ENCODE peak calls at places on chromosome 1, in ten cellular contexts. J, S, L, Y, U, I, B, H, V and O are unnamed samples. For H3K9me3, the result is how much of the 10 kb centered on the place peaks cover.

GRCh38 chr1:241825581-241825980 is 22.4 kb upstream of the EXO1 start:
- DNase-seq in U (no peak), I (no peak), L (no peak), Y (no peak), V (no peak), B (no peak), S (no peak), H (no peak), J (no peak), O (no peak)

GRCh38 chr1:218390625-218391024 is 45.5 kb downstream of the TGFB2 start:
- DNase-seq in V (peak), U (peak), B (no peak), I (no peak), H (no peak), Y (no peak), J (no peak), L (no peak), S (no peak), O (no peak)

GRCh38 chr1:44646711-44647110 is 27.6 kb downstream of the TMEM53 start:
- DNase-seq in S (no peak), Y (no peak), U (no peak), L (no peak), J (no peak), V (no peak), B (no peak), I (no peak), H (no peak), O (no peak)

GRCh38 chr1:165381745-165382530 is 25.4 kb upstream of the LMX1A start:
- DNase-seq in S (no peak), I (no peak), Y (no peak), L (no peak), H (no peak), U (no peak), V (no peak), B (no peak), J (no peak), O (no peak)

GRCh38 chr1:211708006-211708405 is 32.6 kb upstream of the NEK2 start:
- DNase-seq in L (no peak), H (no peak), S (no peak), U (no peak), V (no peak), J (no peak), B (no peak), Y (no peak), I (no peak), O (no peak)

GRCh38 chr1:237133921-237134320 is 91.9 kb downstream of the RYR2 start:
- DNase-seq in S (no peak), Y (no peak), I (no peak), B (no peak), J (no peak), U (no peak), L (no peak), V (no peak), H (no peak), O (no peak)

GRCh38 chr1:88661951-88662664 is 22.0 kb upstream of the PKN2 start:
- DNase-seq in S (no peak), H (no peak), V (no peak), L (no peak), U (no peak), B (no peak), I (no peak), J (no peak), Y (no peak), O (no peak)

GRCh38 chr1:246765521-246765920 is 41.3 kb downstream of the SCCPDH start:
- DNase-seq in J (no peak), L (no peak), S (no peak), U (no peak), H (no peak), B (peak), I (no peak), Y (no peak), V (no peak), O (no peak)

GRCh38 chr1:243420968-243421675 is 165.3 kb downstream of the SDCCAG8 start:
- DNase-seq in Y (no peak), U (no peak), H (no peak), S (no peak), V (no peak), L (no peak), B (no peak), J (no peak), I (no peak), O (peak)

GRCh38 chr1:12056331-12056841 is 6.7 kb upstream of the TNFRSF8 start:
- DNase-seq in U (peak), S (no peak), Y (no peak), L (no peak), V (no peak), I (no peak), H (no peak), J (no peak), B (no peak), O (no peak)

GRCh38 chr1:22709891-22710687 is 550 bp upstream of the EPHB2 start:
- DNase-seq in Y (no peak), I (peak), J (no peak), S (peak), B (peak), H (peak), L (no peak), V (peak), U (peak), O (peak)

GRCh38 chr1:178784131-178784536 is 59.1 kb downstream of the RALGPS2 start:
- DNase-seq in I (no peak), S (no peak), U (no peak), J (no peak), B (no peak), L (no peak), H (no peak), Y (no peak), V (no peak), O (no peak)

GRCh38 chr1:158019177-158019868 is 25.9 kb downstream of the KIRREL1 start:
- DNase-seq in Y (peak), S (peak), B (no peak), I (no peak), H (peak), J (no peak), V (no peak), L (no peak), U (peak), O (no peak)

GRCh38 chr1:31959941-31960340 is 21.8 kb upstream of the PTP4A2 start:
- DNase-seq in U (no peak), S (no peak), V (no peak), B (peak), I (no peak), H (no peak), Y (no peak), J (no peak), L (no peak), O (no peak)

GRCh38 chr1:21507511-21508270 is 1.5 kb upstream of the ALPL start:
- DNase-seq in V (no peak), U (no peak), B (no peak), I (no peak), S (no peak), H (no peak), J (no peak), L (no peak), Y (no peak), O (no peak)

GRCh38 chr1:21510113-21510493 is 880 bp downstream of the ALPL start:
- DNase-seq in L (no peak), J (no peak), H (no peak), B (no peak), I (no peak), Y (no peak), U (no peak), V (no peak), S (no peak), O (no peak)

GRCh38 chr1:21510885-21511578 is 1.8 kb downstream of the ALPL start:
- DNase-seq in L (no peak), I (no peak), V (no peak), H (no peak), Y (no peak), U (no peak), J (no peak), S (no peak), B (no peak), O (no peak)

GRCh38 chr1:21508580-21509350 is 458 bp upstream of the ALPL start:
- DNase-seq in S (peak), U (peak), B (peak), I (no peak), H (peak), V (peak), J (peak), Y (no peak), L (no peak), O (peak)

DNA sequence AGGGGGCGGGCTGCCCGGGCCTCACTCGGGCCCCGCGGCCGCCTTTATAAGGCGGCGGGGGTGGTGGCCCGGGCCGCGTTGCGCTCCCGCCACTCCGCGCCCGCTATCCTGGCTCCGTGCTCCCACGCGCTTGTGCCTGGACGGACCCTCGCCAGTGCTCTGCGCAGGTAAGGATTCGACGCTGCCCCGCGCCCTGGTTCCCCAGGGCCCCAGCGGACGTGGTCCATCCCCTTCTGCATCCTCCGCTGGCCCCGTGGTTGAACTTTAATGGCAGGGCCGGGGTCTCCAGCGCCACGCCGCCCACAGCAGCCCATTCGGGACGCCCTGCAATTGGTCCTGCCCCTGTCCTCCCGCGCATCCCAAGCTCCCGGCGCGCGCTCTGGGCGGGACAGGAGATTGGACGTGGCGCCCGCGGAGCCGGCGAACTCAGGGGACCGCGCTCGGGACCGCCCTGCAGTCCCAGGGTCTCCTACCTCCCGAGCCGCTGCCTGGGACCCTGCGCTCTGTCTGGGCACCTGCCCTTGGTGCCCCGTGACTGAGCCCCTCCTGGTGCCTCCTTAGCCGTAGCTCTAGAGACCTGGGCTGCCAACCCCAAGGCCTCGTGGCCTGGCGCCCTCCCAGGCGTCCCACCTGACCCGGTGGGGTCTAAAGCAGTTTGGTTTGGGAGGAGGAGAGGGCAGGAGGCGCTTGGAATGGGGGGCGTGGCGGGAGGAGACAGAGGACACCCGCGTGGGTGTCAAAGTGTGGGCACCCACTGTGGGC is at the start of gene ALPL:
- DNase-seq in Y (no peak), J (no peak), U (no peak), I (no peak), S (no peak), L (no peak), B (no peak), H (no peak), V (no peak), O (no peak)
- H3K4me3 ChIP-seq in Y (peak), J (peak), U (no peak), I (peak), S (peak), L (peak), B (peak), H (no peak), V (no peak), O (peak)

DNA sequence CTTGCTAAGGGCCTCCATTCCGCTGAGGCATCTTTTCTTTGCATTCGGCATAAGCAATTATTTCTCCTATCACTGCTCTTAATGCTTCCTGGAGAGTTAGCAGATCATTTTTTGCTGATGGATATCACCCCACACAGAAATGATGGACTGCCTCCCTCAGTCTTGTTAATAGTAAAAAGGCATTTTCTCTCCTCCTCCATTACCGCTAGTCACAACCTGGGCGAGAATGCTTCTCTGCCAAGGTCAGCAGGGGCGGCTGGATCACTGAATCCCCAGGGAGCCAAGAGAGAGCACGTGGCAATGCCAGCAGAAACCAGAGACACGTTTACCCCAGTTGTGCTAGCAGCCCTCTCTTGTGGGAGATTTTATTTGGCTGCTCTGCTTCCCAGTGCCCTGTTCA is 75.0 kb downstream of the ELAVL4 start:
- DNase-seq in I (no peak), J (no peak), Y (no peak), V (peak), U (no peak), L (no peak), H (no peak), B (peak), S (no peak), O (peak)
- TF ChIP-seq CTCF in I (no peak), J (no peak), Y (no peak), V (no peak), U (no peak), L (no peak), H (no peak), B (no peak), S (no peak), O (no peak)

GRCh38 chr1:169307176-169307575 is 60.4 kb downstream of the NME7 start:
- DNase-seq in S (no peak), V (no peak), H (no peak), L (no peak), J (no peak), Y (no peak), I (no peak), U (no peak), B (no peak), O (no peak)
- H3K9me3 ChIP-seq in S (under half), V (under half), H (under half), L (under half), J (under half), Y (under half), I (under half), U (under half), B (under half), O (under half)

GRCh38 chr1:226735576-226735975 is 3.5 kb downstream of the ITPKB start:
- DNase-seq in Y (no peak), L (no peak), V (no peak), U (no peak), B (no peak), J (no peak), I (no peak), S (no peak), H (no peak), O (no peak)
- H3K4me3 ChIP-seq in Y (no peak), L (peak), V (no peak), U (no peak), B (no peak), J (peak), I (peak), S (peak), H (no peak), O (no peak)

GRCh38 chr1:229596961-229597699 is 28.8 kb downstream of the TAF5L start:
- DNase-seq in L (peak), V (no peak), J (no peak), Y (no peak), S (peak), H (peak), I (no peak), U (no peak), B (no peak), O (no peak)
- TF ChIP-seq CTCF in L (peak), V (no peak), J (no peak), Y (no peak), S (no peak), H (no peak), I (no peak), U (no peak), B (no peak), O (no peak)